ENCODE peak calls at places on chromosomes 16 and 17, in six cellular contexts. B, M, U, Y, J and D are unnamed samples. For H3K4me1 and H3K36me3, the result is how much of the 10 kb centered on the place peaks cover.

GRCh38 chr17:4498461-4499397 is at the start of gene SPNS2:
- DNase-seq in B (peak), M (peak), U (peak), Y (peak), J (peak), D (no peak)

GRCh38 chr17:40871316-40871715 is 4.3 kb upstream of the KRT12 start:
- DNase-seq in B (no peak), M (no peak), U (no peak), Y (no peak), J (no peak), D (no peak)

GRCh38 chr16:3716831-3717234 is 491 bp downstream of the TRAP1 start:
- DNase-seq in B (peak), M (peak), U (no peak), Y (peak), J (no peak), D (no peak)

GRCh38 chr16:3471518-3472176 is 23.6 kb downstream of the C16orf90 start:
- DNase-seq in B (no peak), M (no peak), U (no peak), Y (no peak), J (no peak), D (no peak)

GRCh38 chr16:84215531-84215930 is 24.3 kb downstream of the KCNG4 start:
- DNase-seq in B (no peak), M (no peak), U (no peak), Y (no peak), J (no peak), D (no peak)

GRCh38 chr16:27199747-27200146 is 3.6 kb upstream of the KDM8 start:
- DNase-seq in B (peak), M (no peak), U (no peak), Y (no peak), J (no peak), D (no peak)

GRCh38 chr16:23679274-23679985 is 741 bp downstream of the PLK1 start:
- DNase-seq in B (peak), M (peak), U (no peak), Y (peak), J (peak), D (peak)

GRCh38 chr17:70621593-70621992 is 452.3 kb downstream of the KCNJ2 start:
- DNase-seq in B (no peak), M (no peak), U (no peak), Y (no peak), J (no peak), D (no peak)

GRCh38 chr16:85484337-85485295 is 128.5 kb upstream of the GSE1 start:
- DNase-seq in B (no peak), M (no peak), U (no peak), Y (no peak), J (peak), D (no peak)

GRCh38 chr17:2926019-2926650 is 129.9 kb downstream of the RAP1GAP2 start:
- DNase-seq in B (peak), M (no peak), U (no peak), Y (no peak), J (no peak), D (no peak)

GRCh38 chr17:80110447-80110812 is 9.0 kb downstream of the GAA start:
- DNase-seq in B (no peak), M (no peak), U (no peak), Y (no peak), J (no peak), D (peak)

GRCh38 chr17:39634384-39634871 is 2.5 kb upstream of the STARD3 start:
- DNase-seq in B (peak), M (peak), U (no peak), Y (no peak), J (no peak), D (peak)

GRCh38 chr16:66521227-66521626 is 28.7 kb downstream of the TK2 start:
- DNase-seq in B (no peak), M (no peak), U (no peak), Y (no peak), J (peak), D (no peak)

GRCh38 chr17:17325816-17326215 is 22.6 kb downstream of the NT5M start:
- DNase-seq in B (no peak), M (no peak), U (no peak), Y (no peak), J (no peak), D (no peak)

GRCh38 chr16:4176794-4177438 is 60.7 kb upstream of the ADCY9 start:
- DNase-seq in B (peak), M (peak), U (no peak), Y (no peak), J (no peak), D (peak)

GRCh38 chr17:16477255-16477654 is 14.7 kb downstream of the LRRC75A start:
- DNase-seq in B (no peak), M (peak), U (peak), Y (no peak), J (peak), D (peak)

GRCh38 chr17:74427048-74427762 is 4.7 kb upstream of the GPRC5C start:
- DNase-seq in B (no peak), M (peak), U (no peak), Y (peak), J (no peak), D (no peak)

GRCh38 chr16:47732806-47733150 is 271.6 kb downstream of the PHKB start:
- DNase-seq in B (no peak), M (no peak), U (no peak), Y (no peak), J (no peak), D (peak)

GRCh38 chr17:74919440-74920305 is 3.4 kb downstream of the USH1G start:
- DNase-seq in B (peak), M (no peak), U (no peak), Y (no peak), J (no peak), D (no peak)

GRCh38 chr17:67139784-67140665 is 95.7 kb downstream of the CACNG1 start:
- DNase-seq in B (no peak), M (no peak), U (no peak), Y (no peak), J (no peak), D (no peak)

GRCh38 chr17:17474341-17474740 is 2.5 kb upstream of the MED9 start:
- DNase-seq in B (no peak), M (no peak), U (no peak), Y (no peak), J (no peak), D (no peak)

GRCh38 chr16:81523387-81524115 is 78.9 kb downstream of the CMIP start:
- DNase-seq in B (no peak), M (no peak), U (no peak), Y (no peak), J (no peak), D (peak)

GRCh38 chr17:77507116-77507885 is 366.5 kb downstream of the SEC14L1 start:
- DNase-seq in B (no peak), M (peak), U (no peak), Y (no peak), J (no peak), D (no peak)

GRCh38 chr16:78720416-78720815 is 621.0 kb downstream of the WWOX start:
- DNase-seq in B (no peak), M (no peak), U (no peak), Y (no peak), J (no peak), D (no peak)

GRCh38 chr16:11692171-11692570 is 23.9 kb downstream of the SNN start:
- DNase-seq in B (no peak), M (no peak), U (no peak), Y (no peak), J (no peak), D (no peak)

GRCh38 chr16:89155851-89156739 is 15.5 kb upstream of the CDH15 start:
- DNase-seq in B (no peak), M (no peak), U (no peak), Y (no peak), J (no peak), D (no peak)

GRCh38 chr17:15408803-15409202 is 58.6 kb downstream of the CDRT4 start:
- DNase-seq in B (no peak), M (no peak), U (no peak), Y (no peak), J (no peak), D (no peak)

GRCh38 chr16:48887646-48888045 is 277.7 kb upstream of the N4BP1 start:
- DNase-seq in B (no peak), M (no peak), U (no peak), Y (no peak), J (no peak), D (no peak)

GRCh38 chr16:73033271-73033998 is 14.5 kb downstream of the ZFHX3 start:
- DNase-seq in B (no peak), M (no peak), U (no peak), Y (no peak), J (no peak), D (no peak)

GRCh38 chr16:73034374-73034773 is 13.6 kb downstream of the ZFHX3 start:
- DNase-seq in B (no peak), M (no peak), U (no peak), Y (no peak), J (no peak), D (no peak)

GRCh38 chr16:73037845-73038570 is 9.9 kb downstream of the ZFHX3 start:
- DNase-seq in B (no peak), M (no peak), U (no peak), Y (no peak), J (no peak), D (no peak)

GRCh38 chr16:73037331-73037745 is 10.6 kb downstream of the ZFHX3 start:
- DNase-seq in B (no peak), M (no peak), U (peak), Y (no peak), J (peak), D (no peak)

DNA sequence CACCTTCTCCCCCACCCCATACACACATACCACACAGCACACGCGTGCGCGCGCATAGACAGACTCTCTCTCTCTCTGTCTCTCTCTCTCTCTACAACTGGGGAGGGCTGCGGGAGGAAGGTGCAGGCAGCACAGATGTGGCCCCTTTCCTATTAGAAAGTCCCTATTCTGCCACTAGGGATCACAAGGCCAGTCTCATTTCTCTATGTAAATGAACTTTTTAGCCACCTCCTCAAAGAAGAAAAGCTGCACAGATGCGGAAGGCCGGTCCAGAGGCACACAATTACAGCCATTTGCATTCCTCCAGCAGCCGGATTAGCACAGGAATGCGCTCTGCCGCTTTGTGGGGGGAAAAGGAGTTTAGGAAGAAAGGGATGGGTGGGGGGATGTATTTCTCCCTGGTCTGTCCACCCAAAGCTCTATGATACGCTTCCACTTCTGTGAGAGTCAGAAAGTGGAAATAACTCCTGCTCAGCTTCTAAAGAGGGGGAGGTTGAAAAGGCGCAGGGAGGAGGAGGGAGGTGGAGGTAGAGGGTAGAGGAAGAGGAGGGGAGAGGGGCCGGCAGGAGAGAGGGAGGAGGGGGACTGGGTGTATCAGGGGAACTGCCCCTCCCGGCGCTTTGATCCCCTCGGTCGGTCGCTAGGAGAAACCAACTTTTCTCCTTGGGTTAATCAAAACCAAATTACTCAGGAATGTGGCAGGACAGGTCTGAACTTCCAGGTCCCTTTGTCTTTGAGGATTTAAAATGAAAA is 11.7 kb downstream of the ZFHX3 start:
- DNase-seq in B (peak), M (no peak), U (no peak), Y (no peak), J (no peak), D (no peak)
- H3K4me1 ChIP-seq in B (under half), M (under half), U (half or more), Y (under half), J (under half), D (under half)

DNA sequence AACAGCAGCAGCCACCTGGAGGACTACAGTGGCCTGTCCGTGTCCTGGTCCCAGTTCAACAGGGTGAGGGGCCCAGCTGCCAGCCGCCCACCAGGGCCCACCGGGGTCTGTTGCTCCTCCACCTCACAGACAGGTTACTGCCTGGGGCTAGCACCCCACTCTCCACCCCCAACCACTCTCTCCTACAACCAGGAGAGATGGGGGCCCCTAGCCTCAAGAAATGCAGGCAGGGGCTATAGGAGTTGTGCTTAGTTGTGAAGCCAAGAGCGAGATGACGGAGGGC is 18.0 kb downstream of the STAT5A start:
- DNase-seq in B (no peak), M (no peak), U (no peak), Y (no peak), J (no peak), D (no peak)
- H3K36me3 ChIP-seq in B (under half), M (under half), U (half or more), Y (under half), J (under half), D (under half)

DNA sequence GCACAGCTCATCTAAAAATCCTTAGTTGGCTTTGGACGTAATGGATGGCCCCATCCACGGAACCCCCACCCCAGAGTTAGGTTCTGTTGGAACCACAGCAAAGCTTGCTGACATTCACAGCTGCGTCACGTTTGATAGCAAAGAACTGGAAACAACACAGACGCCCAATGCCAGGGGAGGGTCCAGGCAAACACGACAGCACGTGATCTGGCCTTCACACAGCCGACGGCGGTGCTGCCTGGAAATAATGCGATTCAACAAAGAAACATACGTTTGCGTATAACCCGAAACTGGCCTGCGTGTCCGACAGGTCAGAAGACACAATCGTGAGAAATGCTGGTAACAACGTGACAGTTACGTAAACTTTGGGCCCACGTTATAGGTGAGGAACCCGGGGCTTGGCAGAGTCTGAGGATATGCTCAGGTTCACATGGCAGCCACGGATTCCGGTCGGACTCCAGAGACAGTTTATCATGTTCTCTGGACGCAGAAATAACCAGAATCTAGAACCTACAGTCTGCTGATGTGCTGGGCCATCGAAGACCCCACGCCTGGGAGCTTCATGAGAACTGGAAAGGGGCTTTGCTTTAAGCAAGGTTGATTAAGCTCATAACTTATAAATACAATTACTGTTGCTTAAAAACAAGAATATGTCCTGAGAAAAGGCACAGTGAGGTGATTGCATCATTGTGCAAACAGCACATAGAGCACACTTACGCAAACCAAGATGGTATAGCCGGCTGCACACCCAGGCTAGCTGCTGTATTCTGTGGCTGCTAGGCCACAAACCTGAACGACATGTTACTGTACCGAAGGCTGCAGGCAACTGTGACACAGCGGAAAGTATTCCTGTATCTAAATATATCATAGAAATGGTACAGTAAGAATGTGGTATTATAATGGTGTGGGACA is 70.4 kb downstream of the RPH3AL start:
- DNase-seq in B (no peak), M (no peak), U (no peak), Y (no peak), J (no peak), D (no peak)
- H3K27ac ChIP-seq in B (no peak), M (no peak), U (no peak), Y (no peak), J (no peak), D (no peak)

DNA sequence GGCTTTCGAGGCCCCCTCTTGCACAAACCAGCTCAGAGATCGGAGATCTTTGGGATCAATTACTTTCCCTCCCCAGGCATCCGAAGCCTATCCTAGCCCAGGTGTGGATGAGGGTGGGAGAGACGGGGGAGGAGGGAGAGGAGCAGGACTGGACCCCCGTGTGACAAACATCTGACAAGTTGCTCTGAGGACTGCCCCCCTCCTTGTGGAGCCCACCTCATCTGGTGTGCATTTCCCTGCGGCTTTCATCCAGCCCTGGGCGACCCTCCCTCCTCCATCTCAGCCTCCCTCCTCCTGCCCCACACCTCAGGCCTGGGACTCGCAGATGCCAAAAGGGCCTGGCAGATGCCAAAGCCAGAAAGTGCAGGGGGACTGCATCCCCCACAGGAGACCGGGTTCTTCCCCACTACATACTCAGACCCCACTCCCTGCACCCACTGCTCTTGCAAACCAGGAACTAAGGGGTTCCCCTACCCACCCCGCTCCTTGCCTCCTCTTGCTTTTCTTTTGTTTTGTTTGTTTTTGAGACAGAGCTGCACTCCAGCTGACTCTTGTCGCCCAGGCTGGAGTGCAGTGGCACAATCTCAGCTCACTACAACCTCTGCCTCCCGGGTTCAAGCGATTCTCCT is 3.3 kb downstream of the HS3ST6 start:
- DNase-seq in B (no peak), M (no peak), U (no peak), Y (no peak), J (no peak), D (no peak)
- H3K4me1 ChIP-seq in B (under half), M (under half), U (under half), Y (under half), J (under half), D (under half)

DNA sequence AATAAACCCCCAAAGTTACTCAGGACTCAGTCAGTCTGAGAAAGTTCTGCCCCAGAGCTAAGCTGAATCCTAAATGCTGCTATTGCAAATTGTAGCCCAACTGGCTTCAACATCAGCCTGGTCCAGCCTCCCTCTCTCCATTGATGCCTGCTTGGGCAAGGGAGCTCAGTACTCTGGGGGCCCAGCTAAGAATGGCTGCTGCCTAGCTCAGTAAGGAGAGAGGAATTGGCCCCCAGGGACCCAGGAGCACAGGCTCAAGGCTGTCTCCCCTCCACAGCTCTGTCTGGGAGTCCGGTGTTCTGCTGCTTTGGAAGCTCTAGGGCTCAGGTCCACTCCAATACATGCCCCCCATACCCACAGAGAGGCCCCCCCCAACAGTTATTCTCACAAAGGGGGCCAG is 1.6 kb downstream of the UNC119 start:
- DNase-seq in B (no peak), M (no peak), U (no peak), Y (no peak), J (no peak), D (no peak)
- H3K36me3 ChIP-seq in B (under half), M (under half), U (under half), Y (under half), J (under half), D (under half)

DNA sequence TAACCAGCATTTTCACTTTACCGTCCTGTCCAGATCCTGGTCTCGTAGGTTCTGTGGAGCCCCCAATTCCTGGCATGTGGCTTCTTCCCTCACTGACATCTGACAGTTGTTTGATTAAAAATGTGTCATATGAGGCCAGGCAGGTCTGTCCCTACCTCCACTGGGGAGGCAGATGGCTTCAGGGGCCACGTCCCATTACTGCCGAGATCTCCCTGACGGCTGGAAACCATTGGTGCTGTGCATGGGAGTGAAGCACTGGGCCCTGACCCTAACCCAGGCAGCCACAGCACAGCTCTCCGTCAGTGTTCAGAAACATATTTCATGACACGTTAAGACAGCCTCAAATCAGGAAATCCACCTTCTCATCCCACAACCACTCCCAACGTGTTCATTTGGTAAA is 77.5 kb downstream of the GNAO1 start:
- DNase-seq in B (no peak), M (no peak), U (no peak), Y (no peak), J (no peak), D (no peak)
- H3K27ac ChIP-seq in B (no peak), M (peak), U (no peak), Y (peak), J (no peak), D (no peak)

GRCh38 chr16:57504001-57504400 is 17.7 kb upstream of the DOK4 start:
- DNase-seq in B (no peak), M (no peak), U (no peak), Y (no peak), J (no peak), D (no peak)
- H3K4me1 ChIP-seq in B (under half), M (under half), U (under half), Y (under half), J (under half), D (under half)

GRCh38 chr17:29518359-29518758 is 48.5 kb downstream of the ABHD15 start:
- DNase-seq in B (no peak), M (no peak), U (no peak), Y (no peak), J (no peak), D (no peak)
- H3K36me3 ChIP-seq in B (under half), M (under half), U (half or more), Y (under half), J (under half), D (half or more)